ENCODE peak calls at places on chromosomes 1 and 21, in four cellular contexts. F, B, X and E are unnamed samples.

GRCh38 chr1:198876371-198876871 is 237.6 kb downstream of the PTPRC start:
- DNase-seq in B (no peak), X (no peak), F (no peak), E (no peak)

GRCh38 chr21:26840912-26841311 is 4.3 kb downstream of the ADAMTS1 start:
- DNase-seq in F (peak; percentile 76), B (no peak), X (no peak), E (no peak)

GRCh38 chr1:18814340-18815202 is 44.9 kb downstream of the TAS1R2 start:
- DNase-seq in F (no peak), B (no peak), X (no peak), E (no peak)

GRCh38 chr1:111649648-111650047 is 30.1 kb downstream of the RAP1A start:
- DNase-seq in X (no peak), B (no peak), F (no peak), E (no peak)

GRCh38 chr1:170807432-170807831 is 127.9 kb upstream of the MROH9 start:
- DNase-seq in X (no peak), F (peak; percentile 84), B (no peak), E (no peak)

GRCh38 chr1:161934278-161934608 is 89.4 kb downstream of the OLFML2B start:
- DNase-seq in B (no peak), X (no peak), F (no peak), E (no peak)

GRCh38 chr1:242057745-242058115 is 58.8 kb upstream of the MAP1LC3C start:
- DNase-seq in X (no peak), B (no peak), F (no peak), E (no peak)

GRCh38 chr1:229408458-229409037 is 25.3 kb downstream of the ACTA1 start:
- DNase-seq in F (peak; percentile 7), B (no peak), X (no peak), E (no peak)

GRCh38 chr1:215484111-215484914 is 82.8 kb upstream of the KCTD3 start:
- DNase-seq in X (peak; percentile 2), F (peak; percentile 24), B (no peak), E (no peak)

GRCh38 chr1:212959266-212960220 is 9.2 kb downstream of the VASH2 start:
- DNase-seq in X (no peak), F (no peak), B (peak; percentile 79), E (no peak)

GRCh38 chr21:39097335-39097861 is 85.9 kb downstream of the PSMG1 start:
- DNase-seq in X (no peak), F (no peak), B (no peak), E (no peak)

GRCh38 chr1:64569376-64569775 is 99.4 kb downstream of the CACHD1 start:
- DNase-seq in X (no peak), F (no peak), B (no peak), E (no peak)

GRCh38 chr1:167676205-167676915 is 45.4 kb upstream of the MPZL1 start:
- DNase-seq in F (no peak), B (peak; percentile 88), X (no peak), E (no peak)

GRCh38 chr21:36709868-36710728 is 11.2 kb downstream of the SIM2 start:
- DNase-seq in X (no peak), B (no peak), F (no peak), E (no peak)

GRCh38 chr1:200369131-200369530 is 40.7 kb downstream of the ZNF281 start:
- DNase-seq in F (no peak), X (no peak), B (no peak), E (no peak)

GRCh38 chr1:53327183-53327941 is 508 bp downstream of the LRP8 start:
- DNase-seq in B (no peak), X (no peak), F (peak; percentile 15), E (peak; percentile 48)

GRCh38 chr1:235702412-235702811 is 52.8 kb upstream of the GNG4 start:
- DNase-seq in X (no peak), F (no peak), B (no peak), E (no peak)

GRCh38 chr1:70361727-70362413 is 7.3 kb upstream of the ANKRD13C start:
- DNase-seq in X (no peak), B (no peak), F (peak; percentile 73), E (no peak)

GRCh38 chr1:147273409-147274307 is 31.2 kb downstream of the CHD1L start:
- DNase-seq in F (peak; percentile 87), X (no peak), B (peak; percentile 9), E (peak; percentile 72)

GRCh38 chr1:202664083-202664482 is 46.2 kb downstream of the SYT2 start:
- DNase-seq in X (no peak), B (no peak), F (peak; percentile 58), E (no peak)

GRCh38 chr21:41776778-41777177 is 9.9 kb upstream of the RIPK4 start:
- DNase-seq in B (no peak), F (no peak), X (no peak), E (no peak)

GRCh38 chr1:246274191-246274590 is 232.9 kb downstream of the SMYD3 start:
- DNase-seq in X (no peak), B (no peak), F (no peak), E (no peak)

GRCh38 chr1:104189207-104189606 is 439.5 kb downstream of the AMY1C start:
- DNase-seq in X (no peak), F (no peak), B (no peak), E (no peak)

GRCh38 chr1:91891969-91892368 is 6.0 kb upstream of the TGFBR3 start:
- DNase-seq in B (no peak), X (no peak), F (peak; percentile 54), E (no peak)

GRCh38 chr1:33957854-33958253 is 94.0 kb downstream of the HMGB4 start:
- DNase-seq in B (no peak), F (no peak), X (no peak), E (no peak)

GRCh38 chr1:161198877-161199431 is at the start of gene ADAMTS4:
- DNase-seq in F (peak; percentile 76), X (no peak), B (no peak), E (peak; percentile 43)

GRCh38 chr1:242243472-242243871 is 244.6 kb upstream of the MAP1LC3C start:
- DNase-seq in X (no peak), B (no peak), F (no peak), E (no peak)

GRCh38 chr1:16026723-16027484 is 5.1 kb downstream of the CLCNKA start:
- DNase-seq in B (no peak), X (peak; percentile 87), F (no peak), E (peak; percentile 88)

GRCh38 chr1:37477198-37477931 is 3.0 kb downstream of the ZC3H12A start:
- DNase-seq in F (peak; percentile 78), B (peak; percentile 81), X (no peak), E (peak; percentile 28)

GRCh38 chr1:243731301-243731891 is 118.6 kb downstream of the AKT3 start:
- DNase-seq in X (no peak), F (peak; percentile 64), B (no peak), E (no peak)

GRCh38 chr1:97826820-97827219 is 94.0 kb downstream of the DPYD start:
- DNase-seq in B (no peak), F (no peak), X (no peak), E (no peak)

GRCh38 chr1:31082385-31082784 is 16.9 kb upstream of the PUM1 start:
- DNase-seq in X (no peak), F (no peak), B (no peak), E (no peak)

GRCh38 chr1:6205849-6206845 is at the start of gene RNF207:
- DNase-seq in B (no peak), X (no peak), F (peak; percentile 47), E (peak; percentile 85)

GRCh38 chr1:3919706-3920105 is 19.6 kb upstream of the C1orf174 start:
- DNase-seq in F (no peak), B (no peak), X (no peak), E (no peak)

GRCh38 chr21:43880111-43880985 is 15.3 kb downstream of the AGPAT3 start:
- DNase-seq in F (peak; percentile 18), X (no peak), B (no peak), E (no peak)

DNA sequence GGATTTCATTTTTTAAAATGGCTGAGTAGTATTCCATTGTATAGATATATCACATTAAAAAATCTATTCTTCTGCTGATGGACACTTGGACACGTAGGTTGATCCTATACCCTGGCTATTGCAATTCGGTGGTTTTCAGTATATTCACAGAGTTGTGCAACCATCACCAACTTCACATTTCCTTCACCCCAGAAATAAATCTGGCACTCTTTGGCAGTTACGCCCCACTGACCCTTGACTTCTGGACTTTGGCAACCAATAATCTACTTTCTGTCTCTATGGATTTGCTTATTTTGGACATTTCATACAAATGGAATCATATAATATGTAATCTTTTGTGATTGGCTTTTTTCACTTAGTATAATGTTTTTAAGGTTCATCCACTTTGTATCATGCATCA is 35.9 kb downstream of the MAP3K7CL start:
- DNase-seq in F (no peak), B (no peak), X (no peak), E (no peak)
- TF ChIP-seq CHD1 in F (no peak), B (no peak), X (no peak), E (no peak)

GRCh38 chr1:27357281-27358037 is 9.3 kb downstream of the MAP3K6 start:
- DNase-seq in F (peak; percentile 32), B (no peak), X (peak; percentile 73), E (peak; percentile 85)
- TF ChIP-seq CHD1 in F (no peak), B (no peak), X (no peak), E (no peak)

DNA sequence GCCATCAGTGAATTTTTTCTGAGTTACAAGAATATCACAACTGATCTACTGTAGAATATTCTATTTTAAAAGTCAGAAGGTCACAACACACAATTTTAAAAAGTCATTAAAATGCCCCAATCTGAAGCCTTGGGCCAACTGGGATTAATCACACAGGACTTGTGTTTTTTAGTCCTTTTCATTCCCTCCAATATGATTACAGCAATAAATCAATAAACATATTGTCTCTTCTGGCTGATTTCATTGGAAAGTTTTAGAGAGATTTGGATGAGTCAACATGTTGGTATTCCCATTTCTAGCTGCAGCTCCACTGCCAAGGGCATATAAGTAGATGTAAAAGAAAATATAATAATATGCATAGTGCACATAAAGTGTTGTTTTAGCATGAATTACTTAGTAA is 85.8 kb downstream of the NIBAN1 start:
- DNase-seq in F (peak; percentile 84), X (no peak), B (no peak), E (no peak)
- TF ChIP-seq CHD1 in F (no peak), X (no peak), B (no peak), E (no peak)

GRCh38 chr1:209688746-209689234 is 13.6 kb downstream of the G0S2 start:
- DNase-seq in X (no peak), F (peak; percentile 52), B (no peak), E (no peak)
- TF ChIP-seq CHD1 in X (no peak), F (no peak), B (no peak), E (no peak)

GRCh38 chr1:85274969-85275453 is 1.4 kb downstream of the BCL10 start:
- DNase-seq in B (no peak), F (peak; percentile 92), X (no peak), E (peak; percentile 32)
- TF ChIP-seq CHD1 in B (no peak), F (no peak), X (no peak), E (no peak)

GRCh38 chr1:25641931-25642611 is 25.5 kb downstream of the MAN1C1 start:
- DNase-seq in X (no peak), B (no peak), F (peak; percentile 67), E (no peak)
- TF ChIP-seq CHD1 in X (no peak), B (no peak), F (no peak), E (no peak)